ENCODE peak calls at places on chromosomes 2 and 18, in ten cellular contexts. I is cardiac muscle cell, P is IMR-90, L is tibial artery, W is kidney, K is Peyer's patch, E is testis, M is fibroblast of lung, J is K562, Q is OCI-LY7. V is an unnamed sample.

GRCh38 chr2:236177604-236177966 is 9.4 kb upstream of the GBX2 start:
- DNase-seq in M (no peak), E (peak; percentile 50), L (no peak), K (no peak), Q (no peak), P (peak; percentile 16), J (peak; percentile 72), W (peak; percentile 73), I (peak; percentile 51), V (no peak)

GRCh38 chr2:72718906-72719305 is 106.9 kb downstream of the EXOC6B start:
- DNase-seq in E (no peak), L (no peak), Q (no peak), P (no peak), M (no peak), I (no peak), J (no peak), W (no peak), K (no peak), V (no peak)

GRCh38 chr18:75691483-75691882 is 264.0 kb upstream of the SMIM21 start:
- DNase-seq in J (no peak), K (no peak), Q (no peak), I (no peak), M (no peak), P (no peak), E (no peak), W (no peak), L (no peak), V (no peak)

GRCh38 chr2:18959952-18960717 is 370.8 kb upstream of the NT5C1B start:
- DNase-seq in L (no peak), I (peak; percentile 89), Q (no peak), M (no peak), P (peak; percentile 43), E (no peak), K (no peak), J (no peak), W (no peak), V (no peak)

GRCh38 chr2:128663371-128664050 is 344.8 kb upstream of the HS6ST1 start:
- DNase-seq in P (no peak), J (no peak), I (no peak), E (no peak), M (no peak), L (no peak), Q (no peak), W (peak; percentile 27), K (no peak), V (no peak)

GRCh38 chr2:219446101-219446504 is 11.5 kb downstream of the SPEG start:
- DNase-seq in M (peak; percentile 80), J (no peak), I (peak; percentile 78), Q (peak; percentile 39), K (no peak), E (peak; percentile 37), W (no peak), P (peak; percentile 67), L (peak; percentile 78), V (no peak)

GRCh38 chr2:226048625-226049024 is 649.1 kb downstream of the NYAP2 start:
- DNase-seq in I (peak; percentile 83), E (no peak), Q (no peak), P (peak; percentile 91), L (no peak), W (no peak), J (no peak), K (no peak), M (peak; percentile 89), V (no peak)

GRCh38 chr2:226699321-226699720 is 100.3 kb downstream of the IRS1 start:
- DNase-seq in M (peak; percentile 46), J (no peak), E (peak; percentile 48), I (peak; percentile 60), Q (no peak), K (peak; percentile 20), P (peak; percentile 59), W (no peak), L (peak; percentile 54), V (peak; percentile 67)

GRCh38 chr2:73983322-73984202 is 1.1 kb upstream of the TET3 start:
- DNase-seq in K (peak; percentile 35), E (no peak), P (no peak), J (peak; percentile 56), M (no peak), I (no peak), Q (peak; percentile 31), W (peak; percentile 97), L (no peak), V (no peak)

GRCh38 chr2:196808281-196808680 is 874 bp downstream of the C2orf66 start:
- DNase-seq in P (no peak), J (no peak), Q (peak; percentile 27), E (no peak), I (peak; percentile 25), K (no peak), W (no peak), L (no peak), M (no peak), V (no peak)

GRCh38 chr2:111157798-111158197 is 37.1 kb downstream of the BCL2L11 start:
- DNase-seq in Q (peak; percentile 80), L (no peak), P (no peak), K (peak; percentile 52), I (no peak), J (no peak), M (no peak), W (no peak), E (no peak), V (no peak)

GRCh38 chr2:202278944-202279343 is 13.4 kb downstream of the NOP58 start:
- DNase-seq in E (no peak), L (no peak), Q (peak; percentile 22), W (no peak), P (peak; percentile 78), M (peak; percentile 67), I (peak; percentile 84), J (no peak), K (no peak), V (no peak)

DNA sequence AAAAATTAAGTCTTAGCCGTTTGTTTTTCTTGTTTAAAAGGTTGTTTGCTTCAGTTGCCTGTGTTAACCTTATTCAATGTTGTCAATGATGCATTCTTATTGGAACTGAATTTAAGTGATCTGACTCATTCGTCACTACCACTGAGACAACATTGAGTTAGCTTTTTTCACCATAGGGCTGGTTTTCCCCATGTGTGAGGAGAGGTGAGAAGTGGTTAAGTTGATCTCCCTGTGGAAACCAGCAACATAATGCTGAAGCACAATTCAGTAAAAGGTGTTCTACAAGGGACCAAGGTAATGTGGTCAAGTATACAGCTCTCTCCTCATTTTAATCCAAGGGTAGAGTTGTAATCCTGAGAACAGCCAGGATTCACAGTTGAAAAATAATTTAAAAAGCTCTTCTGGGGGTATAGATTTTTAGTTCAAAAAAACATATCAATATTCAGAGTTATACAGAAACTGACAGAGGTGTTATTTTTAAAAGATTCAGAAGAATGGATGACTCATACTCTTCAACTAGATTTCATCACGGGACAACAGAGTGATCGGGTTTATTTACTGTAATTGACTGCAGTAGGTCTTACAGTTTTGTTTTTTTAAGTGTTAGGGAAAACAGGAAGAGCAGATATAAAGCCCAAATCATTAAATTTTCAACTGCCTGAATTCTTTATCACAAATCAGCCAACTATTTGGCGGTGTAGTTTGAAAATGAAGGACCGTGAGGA is 12.6 kb downstream of the NOP58 start:
- DNase-seq in J (no peak), P (peak; percentile 66), I (peak; percentile 65), Q (no peak), K (no peak), E (no peak), M (peak; percentile 67), L (no peak), W (no peak), V (no peak)
- H3K4me3 ChIP-seq in J (no peak overlapping the region), P (no peak overlapping the region), I (no peak overlapping the region), Q (no peak overlapping the region), K (no peak overlapping the region), E (no peak overlapping the region), M (no peak overlapping the region), L (no peak overlapping the region), W (no peak overlapping the region), V (no peak overlapping the region)

GRCh38 chr2:215950009-215950408 is 63.3 kb downstream of the MREG start:
- DNase-seq in Q (peak; percentile 57), L (no peak), K (no peak), W (no peak), J (no peak), M (peak; percentile 53), E (no peak), P (peak; percentile 67), I (peak; percentile 59), V (no peak)
- TF ChIP-seq CTCF in Q (peak; percentile 84), L (peak; percentile 50), K (peak; percentile 36), W (peak; percentile 34), J (peak; percentile 53), M (peak; percentile 44), E (peak; percentile 7), P (peak; percentile 59), I (peak; percentile 63), V (no peak)

DNA sequence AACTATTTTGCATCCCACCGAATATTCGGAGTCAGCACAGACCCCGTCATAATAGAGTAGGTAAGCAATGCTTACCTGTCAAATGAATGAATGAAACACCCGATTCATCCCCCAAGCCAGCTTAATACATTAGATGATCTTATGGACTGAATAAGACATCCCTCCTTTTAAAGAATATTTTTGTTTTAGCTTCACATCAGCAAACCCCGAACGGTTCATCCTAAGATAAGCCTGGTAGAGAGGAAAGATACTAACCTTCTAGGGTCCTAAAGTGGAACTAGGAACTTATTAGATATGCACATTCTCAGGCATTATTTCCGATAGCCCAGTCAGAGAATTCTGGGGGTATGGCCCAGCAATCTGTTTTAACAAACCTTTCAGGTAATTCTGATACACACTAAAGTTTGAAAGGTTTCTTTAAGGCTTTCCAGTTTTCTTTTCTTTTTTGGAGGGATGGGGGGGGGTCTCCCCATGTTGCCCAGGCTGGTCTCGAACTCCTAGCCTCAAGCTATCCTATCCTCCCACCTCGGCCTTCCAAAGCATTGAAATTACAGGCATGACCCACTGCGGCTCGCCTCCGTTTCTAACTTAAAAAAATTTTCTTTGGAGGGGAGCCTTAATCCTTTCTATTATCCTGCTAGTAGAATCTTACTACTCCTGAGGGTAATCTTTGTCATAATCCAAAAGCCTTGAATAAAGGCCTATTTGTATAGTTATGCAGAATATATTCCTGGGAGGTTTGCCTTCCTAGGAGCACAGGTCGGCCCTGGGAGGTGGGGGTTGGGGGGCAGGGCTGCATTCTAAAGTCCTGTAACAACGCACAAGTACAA is 1.0 kb upstream of the ACTR3 start:
- DNase-seq in J (no peak), W (peak; percentile 82), L (no peak), K (no peak), M (no peak), I (no peak), P (no peak), Q (no peak), E (no peak), V (no peak)
- H3K4me1 ChIP-seq in J (peaks cover 15% of the 10 kb centered on the region), W (peaks cover 22% of the 10 kb centered on the region), L (no peaks in the 10 kb centered on the region), K (peaks cover 16% of the 10 kb centered on the region), M (peaks cover 9% of the 10 kb centered on the region), I (peaks cover 21% of the 10 kb centered on the region), P (peaks cover 8% of the 10 kb centered on the region), Q (peaks cover 65% of the 10 kb centered on the region), E (peaks cover 37% of the 10 kb centered on the region), V (peaks cover 53% of the 10 kb centered on the region)

DNA sequence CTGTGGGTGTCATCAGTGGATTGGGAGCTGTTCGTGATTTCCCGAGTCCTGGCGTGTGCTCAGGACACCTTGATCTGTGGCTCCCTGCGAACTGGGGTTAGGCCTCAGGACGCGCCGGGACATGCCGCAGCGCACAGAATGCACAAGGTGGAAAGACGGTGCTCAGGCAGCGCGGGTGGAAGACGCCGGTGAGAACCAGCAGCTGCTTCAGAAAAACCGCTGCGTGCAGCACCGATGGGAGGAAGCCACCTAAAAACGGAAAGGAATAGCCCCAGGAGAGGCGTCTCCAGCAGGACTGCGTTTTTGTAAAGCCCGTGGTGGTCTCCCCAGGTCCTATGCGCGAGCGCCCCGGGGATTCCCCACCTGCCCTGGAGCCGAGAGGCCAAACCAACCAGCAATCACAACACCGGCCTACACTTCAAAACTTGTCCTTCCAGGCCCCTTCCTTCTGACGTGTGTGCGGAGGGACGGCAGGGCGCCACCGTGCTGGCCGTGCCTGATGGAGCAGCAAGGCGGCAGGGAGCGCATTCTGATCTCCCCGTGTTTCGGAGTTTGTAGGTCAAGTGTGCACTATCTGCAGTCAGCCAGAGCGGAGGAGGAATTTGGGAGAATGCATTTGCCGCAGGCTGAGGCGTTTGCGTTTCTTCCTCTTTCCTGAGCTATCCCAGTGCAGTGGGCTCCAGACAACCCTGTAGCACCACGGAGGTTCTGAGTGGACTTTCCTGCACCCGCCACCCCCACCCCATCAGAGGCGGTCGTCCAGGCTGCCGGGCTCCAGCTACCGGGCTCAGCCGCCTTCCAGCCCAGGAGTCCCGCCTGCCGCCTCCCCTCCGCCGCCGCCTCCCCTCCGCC is 32.2 kb downstream of the RTP5 start:
- DNase-seq in I (peak; percentile 23), M (peak; percentile 20), Q (no peak), J (no peak), E (peak; percentile 33), L (no peak), P (no peak), K (no peak), W (peak; percentile 81), V (no peak)
- H3K4me3 ChIP-seq in I (peak overlapping the region; percentile 7), M (no peak overlapping the region), Q (no peak overlapping the region), J (no peak overlapping the region), E (peak overlapping the region; percentile 18), L (no peak overlapping the region), P (no peak overlapping the region), K (no peak overlapping the region), W (no peak overlapping the region), V (peak overlapping the region; percentile 31)